ENCODE peak calls at places on chromosomes 2 and 18, in eight cellular contexts. One of them, this sample, is unnamed.

GRCh38 chr2:71545572-71546274 is 92.4 kb downstream of the DYSF start:
- DNase-seq in activated naive CD4-positive, alpha-beta T cell treated with anti-CD3 and anti-CD28 coated beads, Interleukin-2, amount 50 U/mL, for 16 hours: peak
- DNase-seq in cardiac muscle cell: peak
- DNase-seq in sciatic nerve: peak
- DNase-seq in mucosa of gallbladder: peak
- DNase-seq in midbrain: peak
- DNase-seq in heart left ventricle: peak
- DNase-seq in heart right ventricle: no peak
- DNase-seq in this sample: peak

GRCh38 chr18:79528296-79528695 is 132.6 kb downstream of the NFATC1 start:
- DNase-seq in activated naive CD4-positive, alpha-beta T cell treated with anti-CD3 and anti-CD28 coated beads, Interleukin-2, amount 50 U/mL, for 16 hours: peak
- DNase-seq in cardiac muscle cell: no peak
- DNase-seq in sciatic nerve: peak
- DNase-seq in mucosa of gallbladder: no peak
- DNase-seq in midbrain: no peak
- DNase-seq in heart left ventricle: no peak
- DNase-seq in heart right ventricle: no peak
- DNase-seq in this sample: no peak

GRCh38 chr2:215731108-215731507 is 282.2 kb downstream of the MREG start:
- DNase-seq in activated naive CD4-positive, alpha-beta T cell treated with anti-CD3 and anti-CD28 coated beads, Interleukin-2, amount 50 U/mL, for 16 hours: no peak
- DNase-seq in cardiac muscle cell: no peak
- DNase-seq in sciatic nerve: no peak
- DNase-seq in mucosa of gallbladder: no peak
- DNase-seq in midbrain: no peak
- DNase-seq in heart left ventricle: no peak
- DNase-seq in heart right ventricle: no peak
- DNase-seq in this sample: no peak

GRCh38 chr2:47414682-47415458 is 11.9 kb downstream of the MSH2 start:
- DNase-seq in activated naive CD4-positive, alpha-beta T cell treated with anti-CD3 and anti-CD28 coated beads, Interleukin-2, amount 50 U/mL, for 16 hours: no peak
- DNase-seq in cardiac muscle cell: no peak
- DNase-seq in sciatic nerve: no peak
- DNase-seq in mucosa of gallbladder: no peak
- DNase-seq in midbrain: no peak
- DNase-seq in heart left ventricle: no peak
- DNase-seq in heart right ventricle: no peak
- DNase-seq in this sample: peak

GRCh38 chr18:62919109-62919838 is 203.9 kb downstream of the PHLPP1 start:
- DNase-seq in activated naive CD4-positive, alpha-beta T cell treated with anti-CD3 and anti-CD28 coated beads, Interleukin-2, amount 50 U/mL, for 16 hours: no peak
- DNase-seq in cardiac muscle cell: no peak
- DNase-seq in sciatic nerve: no peak
- DNase-seq in mucosa of gallbladder: no peak
- DNase-seq in midbrain: peak
- DNase-seq in heart left ventricle: no peak
- DNase-seq in heart right ventricle: no peak
- DNase-seq in this sample: no peak

GRCh38 chr18:392926-393325 is 107.6 kb downstream of the COLEC12 start:
- DNase-seq in activated naive CD4-positive, alpha-beta T cell treated with anti-CD3 and anti-CD28 coated beads, Interleukin-2, amount 50 U/mL, for 16 hours: no peak
- DNase-seq in cardiac muscle cell: peak
- DNase-seq in sciatic nerve: no peak
- DNase-seq in mucosa of gallbladder: no peak
- DNase-seq in midbrain: no peak
- DNase-seq in heart left ventricle: peak
- DNase-seq in heart right ventricle: no peak
- DNase-seq in this sample: peak

GRCh38 chr2:238895901-238896600 is 48.2 kb downstream of the TWIST2 start:
- DNase-seq in activated naive CD4-positive, alpha-beta T cell treated with anti-CD3 and anti-CD28 coated beads, Interleukin-2, amount 50 U/mL, for 16 hours: no peak
- DNase-seq in cardiac muscle cell: peak
- DNase-seq in sciatic nerve: peak
- DNase-seq in mucosa of gallbladder: no peak
- DNase-seq in midbrain: no peak
- DNase-seq in heart left ventricle: peak
- DNase-seq in heart right ventricle: peak
- DNase-seq in this sample: peak

GRCh38 chr2:1898461-1899395 is 154.4 kb upstream of the PXDN start:
- DNase-seq in activated naive CD4-positive, alpha-beta T cell treated with anti-CD3 and anti-CD28 coated beads, Interleukin-2, amount 50 U/mL, for 16 hours: no peak
- DNase-seq in cardiac muscle cell: no peak
- DNase-seq in sciatic nerve: no peak
- DNase-seq in mucosa of gallbladder: no peak
- DNase-seq in midbrain: no peak
- DNase-seq in heart left ventricle: no peak
- DNase-seq in heart right ventricle: no peak
- DNase-seq in this sample: no peak

GRCh38 chr18:59918320-59918755 is 18.5 kb downstream of the PMAIP1 start:
- DNase-seq in activated naive CD4-positive, alpha-beta T cell treated with anti-CD3 and anti-CD28 coated beads, Interleukin-2, amount 50 U/mL, for 16 hours: no peak
- DNase-seq in cardiac muscle cell: peak
- DNase-seq in sciatic nerve: no peak
- DNase-seq in mucosa of gallbladder: no peak
- DNase-seq in midbrain: no peak
- DNase-seq in heart left ventricle: peak
- DNase-seq in heart right ventricle: peak
- DNase-seq in this sample: peak